ENCODE peak calls at places on chromosome 1, in four cellular contexts. B, U, M and O are unnamed samples.

GRCh38 chr1:43309626-43310025 is 8.8 kb downstream of the TIE1 start:
- DNase-seq in B (no peak), U (peak; percentile 38), M (no peak), O (no peak)

GRCh38 chr1:59027176-59027575 is 243.3 kb upstream of the JUN start:
- DNase-seq in B (no peak), U (no peak), M (peak; percentile 2), O (no peak)

GRCh38 chr1:221012087-221012486 is 132.8 kb downstream of the HLX start:
- DNase-seq in B (no peak), U (no peak), M (no peak), O (no peak)

GRCh38 chr1:19084206-19084738 is 125.8 kb downstream of the UBR4 start:
- DNase-seq in B (no peak), U (no peak), M (no peak), O (no peak)

GRCh38 chr1:67407498-67407897 is 22.7 kb downstream of the SERBP1 start:
- DNase-seq in B (no peak), U (no peak), M (no peak), O (no peak)

GRCh38 chr1:83931658-83932253 is 67.2 kb downstream of the TTLL7 start:
- DNase-seq in B (peak; percentile 56), U (no peak), M (no peak), O (peak; percentile 75)

GRCh38 chr1:22284906-22285544 is 142.1 kb upstream of the WNT4 start:
- DNase-seq in B (no peak), U (no peak), M (no peak), O (no peak)

GRCh38 chr1:8343464-8344001 is 25.6 kb downstream of the SLC45A1 start:
- DNase-seq in B (no peak), U (peak; percentile 76), M (peak; percentile 96), O (peak; percentile 70)

GRCh38 chr1:226776975-226777374 is 37.9 kb upstream of the ITPKB start:
- DNase-seq in B (no peak), U (no peak), M (no peak), O (no peak)

GRCh38 chr1:177010246-177010825 is 154.2 kb downstream of the ASTN1 start:
- DNase-seq in B (no peak), U (no peak), M (no peak), O (no peak)

GRCh38 chr1:184650177-184650866 is 104.3 kb downstream of the EDEM3 start:
- DNase-seq in B (no peak), U (no peak), M (no peak), O (no peak)

GRCh38 chr1:235919127-235919796 is 52.6 kb upstream of the LYST start:
- DNase-seq in B (no peak), U (no peak), M (no peak), O (peak; percentile 50)

GRCh38 chr1:1207254-1207902 is 986 bp upstream of the TNFRSF18 start:
- DNase-seq in B (no peak), U (no peak), M (no peak), O (no peak)

GRCh38 chr1:25026757-25027450 is 96.8 kb upstream of the RUNX3 start:
- DNase-seq in B (no peak), U (no peak), M (no peak), O (no peak)

GRCh38 chr1:50633465-50633864 is 210.2 kb upstream of the DMRTA2 start:
- DNase-seq in B (no peak), U (no peak), M (no peak), O (no peak)

GRCh38 chr1:243501002-243501401 is 245.2 kb downstream of the SDCCAG8 start:
- DNase-seq in B (no peak), U (no peak), M (no peak), O (no peak)

GRCh38 chr1:167503626-167504458 is 14.5 kb downstream of the CD247 start:
- DNase-seq in B (no peak), U (no peak), M (peak; percentile 52), O (no peak)

GRCh38 chr1:21816602-21817302 is 4.7 kb downstream of the LDLRAD2 start:
- DNase-seq in B (peak; percentile 15), U (no peak), M (no peak), O (no peak)

GRCh38 chr1:61139324-61140055 is 57.1 kb downstream of the NFIA start:
- DNase-seq in B (no peak), U (no peak), M (no peak), O (peak; percentile 96)

GRCh38 chr1:9881838-9882249 is 28.2 kb downstream of the CTNNBIP1 start:
- DNase-seq in B (no peak), U (no peak), M (no peak), O (peak; percentile 54)

GRCh38 chr1:48066951-48067350 is 69.8 kb upstream of the TRABD2B start:
- DNase-seq in B (no peak), U (no peak), M (peak; percentile 53), O (peak; percentile 37)

GRCh38 chr1:151988405-151988851 is 5.2 kb downstream of the S100A10 start:
- DNase-seq in B (no peak), U (no peak), M (no peak), O (peak; percentile 93)

GRCh38 chr1:51840182-51840581 is 38.3 kb downstream of the NRDC start:
- DNase-seq in B (no peak), U (no peak), M (no peak), O (no peak)

GRCh38 chr1:156703336-156703735 is 2.0 kb downstream of the CRABP2 start:
- DNase-seq in B (no peak), U (no peak), M (no peak), O (no peak)

GRCh38 chr1:246003442-246003730 is 503.7 kb downstream of the SMYD3 start:
- DNase-seq in B (no peak), U (no peak), M (no peak), O (no peak)
- TF ChIP-seq CTCF in B (no peak), U (no peak), M (no peak), O (no peak)

DNA sequence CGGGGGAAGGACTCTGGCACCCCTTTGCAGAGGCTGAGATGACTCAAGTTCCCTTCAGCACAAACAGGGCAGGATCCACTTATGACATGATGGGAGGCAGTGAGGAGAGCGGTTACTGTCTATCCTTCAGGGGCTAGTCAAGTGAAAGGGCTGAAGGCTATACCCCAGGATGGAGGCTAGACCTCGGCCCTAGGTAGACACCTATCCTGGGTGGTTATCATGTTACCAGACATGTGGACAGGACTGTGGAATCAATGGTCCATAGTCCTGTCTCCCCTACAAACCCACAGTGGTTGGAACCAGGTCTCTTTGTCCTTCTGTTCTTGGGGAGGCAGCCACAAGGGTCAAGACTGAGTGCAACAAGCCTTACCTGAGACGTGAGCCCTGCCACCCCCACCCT is 19.8 kb downstream of the DMBX1 start:
- DNase-seq in B (no peak), U (no peak), M (no peak), O (no peak)
- TF ChIP-seq CTCF in B (no peak), U (no peak), M (no peak), O (no peak)

DNA sequence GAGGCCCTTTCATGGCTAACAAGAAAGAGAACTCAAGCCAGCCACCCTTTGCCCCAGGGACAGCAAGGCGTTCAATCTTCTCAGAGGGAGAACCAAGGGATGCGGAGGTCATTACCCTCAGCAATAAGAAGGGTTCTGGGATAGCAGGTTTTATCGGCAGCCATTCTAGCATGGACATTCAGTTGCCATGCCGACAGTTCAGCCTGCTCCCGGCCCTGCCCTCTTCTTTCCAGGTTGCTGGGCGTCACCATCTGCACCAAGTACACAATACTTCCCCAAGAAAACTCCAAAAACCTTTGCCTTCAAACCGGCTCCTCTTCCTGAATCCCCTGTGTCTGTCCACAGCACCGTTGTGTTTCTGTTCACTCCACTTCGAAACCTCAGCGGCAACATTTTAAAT is 47.1 kb downstream of the SYT2 start:
- DNase-seq in B (no peak), U (no peak), M (no peak), O (no peak)
- TF ChIP-seq CTCF in B (no peak), U (no peak), M (no peak), O (no peak)

GRCh38 chr1:5638582-5638981 is 353.6 kb downstream of the NPHP4 start:
- DNase-seq in B (no peak), U (no peak), M (no peak), O (no peak)

GRCh38 chr1:5644281-5645134 is 347.7 kb downstream of the NPHP4 start:
- DNase-seq in B (no peak), U (no peak), M (no peak), O (no peak)

GRCh38 chr1:5639323-5639722 is 352.9 kb downstream of the NPHP4 start:
- DNase-seq in B (no peak), U (no peak), M (no peak), O (no peak)

GRCh38 chr1:5643360-5644090 is 348.7 kb downstream of the NPHP4 start:
- DNase-seq in B (no peak), U (no peak), M (no peak), O (no peak)

GRCh38 chr1:5640845-5641244 is 351.4 kb downstream of the NPHP4 start:
- DNase-seq in B (no peak), U (no peak), M (no peak), O (peak; percentile 15)
- TF ChIP-seq CTCF in B (no peak), U (no peak), M (no peak), O (peak; percentile 34)

GRCh38 chr1:241639653-241640148 is 468 bp downstream of the CHML start:
- DNase-seq in B (no peak), U (peak; percentile 72), M (peak; percentile 70), O (no peak)
- TF ChIP-seq CTCF in B (no peak), U (no peak), M (no peak), O (no peak)

GRCh38 chr1:86169625-86170024 is 13.1 kb upstream of the COL24A1 start:
- DNase-seq in B (no peak), U (no peak), M (no peak), O (no peak)
- TF ChIP-seq CTCF in B (no peak), U (no peak), M (no peak), O (peak; percentile 19)

GRCh38 chr1:245041058-245041698 is 113.6 kb upstream of the KIF26B start:
- DNase-seq in B (no peak), U (no peak), M (no peak), O (no peak)

GRCh38 chr1:245046764-245047163 is 108.0 kb upstream of the KIF26B start:
- DNase-seq in B (no peak), U (no peak), M (no peak), O (no peak)

GRCh38 chr1:245043617-245043952 is 111.2 kb upstream of the KIF26B start:
- DNase-seq in B (no peak), U (no peak), M (no peak), O (no peak)

GRCh38 chr1:245045087-245045881 is 109.5 kb upstream of the KIF26B start:
- DNase-seq in B (no peak), U (no peak), M (no peak), O (no peak)

GRCh38 chr1:245046310-245046709 is 108.5 kb upstream of the KIF26B start:
- DNase-seq in B (no peak), U (no peak), M (no peak), O (no peak)
- TF ChIP-seq CTCF in B (no peak), U (no peak), M (no peak), O (no peak)